ENCODE peak calls at places on chromosomes 1 and 21, in seven cellular contexts. S, Q, C, R, G, P and B are unnamed samples.

GRCh38 chr21:14706712-14707111 is 160.6 kb upstream of the SAMSN1 start:
- DNase-seq in S (no peak), Q (no peak), C (no peak), R (no peak), G (no peak), P (no peak), B (no peak)

GRCh38 chr1:233884461-233885151 is 19.9 kb upstream of the SLC35F3 start:
- DNase-seq in S (no peak), Q (no peak), C (no peak), R (no peak), G (no peak), P (no peak), B (no peak)

GRCh38 chr1:29236993-29237905 is 927 bp downstream of the PTPRU start:
- DNase-seq in S (peak; percentile 17), Q (no peak), C (no peak), R (no peak), G (no peak), P (no peak), B (no peak)

GRCh38 chr1:215718888-215719287 is 151.8 kb downstream of the KCTD3 start:
- DNase-seq in S (no peak), Q (no peak), C (no peak), R (no peak), G (no peak), P (no peak), B (no peak)

GRCh38 chr1:179823693-179824092 is 53.9 kb downstream of the TOR1AIP2 start:
- DNase-seq in S (no peak), Q (no peak), C (no peak), R (no peak), G (no peak), P (no peak), B (peak; percentile 2)

GRCh38 chr1:204992499-204992898 is 50.5 kb upstream of the CNTN2 start:
- DNase-seq in S (no peak), Q (no peak), C (no peak), R (no peak), G (no peak), P (peak; percentile 23), B (no peak)

GRCh38 chr1:167756760-167757405 is 35.1 kb downstream of the MPZL1 start:
- DNase-seq in S (no peak), Q (no peak), C (no peak), R (no peak), G (no peak), P (no peak), B (no peak)

GRCh38 chr21:34790834-34791233 is 122.0 kb downstream of the CLIC6 start:
- DNase-seq in S (no peak), Q (no peak), C (no peak), R (no peak), G (no peak), P (no peak), B (no peak)

GRCh38 chr1:56330400-56331026 is 248.8 kb downstream of the PLPP3 start:
- DNase-seq in S (no peak), Q (no peak), C (peak; percentile 12), R (no peak), G (no peak), P (no peak), B (no peak)

GRCh38 chr1:242824435-242824834 is 299.9 kb upstream of the PLD5 start:
- DNase-seq in S (no peak), Q (no peak), C (no peak), R (no peak), G (no peak), P (no peak), B (no peak)

GRCh38 chr1:113128116-113128515 is 55.1 kb downstream of the LRIG2 start:
- DNase-seq in S (no peak), Q (no peak), C (no peak), R (no peak), G (no peak), P (no peak), B (no peak)

GRCh38 chr1:2971609-2972008 is 49.7 kb upstream of the ACTRT2 start:
- DNase-seq in S (no peak), Q (no peak), C (no peak), R (no peak), G (no peak), P (no peak), B (no peak)

GRCh38 chr1:204870165-204870912 is at the start of gene NFASC:
- DNase-seq in S (no peak), Q (no peak), C (no peak), R (no peak), G (no peak), P (no peak), B (no peak)

GRCh38 chr1:43706598-43707190 is 642 bp upstream of the ST3GAL3 start:
- DNase-seq in S (peak; percentile 1), Q (no peak), C (no peak), R (peak; percentile 17), G (peak; percentile 4), P (no peak), B (no peak)

GRCh38 chr1:201578008-201578888 is 39.3 kb downstream of the NAV1 start:
- DNase-seq in S (no peak), Q (no peak), C (no peak), R (no peak), G (no peak), P (no peak), B (no peak)

GRCh38 chr1:171258943-171259342 is 10.6 kb downstream of the FMO1 start:
- DNase-seq in S (no peak), Q (no peak), C (no peak), R (no peak), G (no peak), P (no peak), B (no peak)

GRCh38 chr1:178628637-178629548 is 96.2 kb upstream of the RALGPS2 start:
- DNase-seq in S (no peak), Q (no peak), C (no peak), R (no peak), G (no peak), P (no peak), B (no peak)

GRCh38 chr1:1614204-1614953 is 921 bp upstream of the MIB2 start:
- DNase-seq in S (no peak), Q (no peak), C (no peak), R (no peak), G (no peak), P (peak; percentile 73), B (no peak)

GRCh38 chr1:37474697-37475379 is 458 bp downstream of the ZC3H12A start:
- DNase-seq in S (no peak), Q (no peak), C (no peak), R (no peak), G (no peak), P (no peak), B (no peak)

GRCh38 chr21:31278511-31279155 is 65.4 kb downstream of the TIAM1 start:
- DNase-seq in S (no peak), Q (no peak), C (no peak), R (no peak), G (no peak), P (no peak), B (no peak)

GRCh38 chr21:44299458-44300261 is at the start of gene PFKL:
- DNase-seq in S (peak; percentile 50), Q (peak; percentile 33), C (peak; percentile 27), R (peak; percentile 66), G (peak; percentile 45), P (peak; percentile 21), B (no peak)

GRCh38 chr1:34590211-34590623 is 164.6 kb upstream of the GJB5 start:
- DNase-seq in S (peak; percentile 97), Q (no peak), C (no peak), R (no peak), G (no peak), P (no peak), B (no peak)

GRCh38 chr1:3674100-3675094 is 22.1 kb downstream of the TP73 start:
- DNase-seq in S (no peak), Q (no peak), C (no peak), R (no peak), G (no peak), P (no peak), B (no peak)

GRCh38 chr1:226873771-226874578 is 3.6 kb downstream of the PSEN2 start:
- DNase-seq in S (no peak), Q (no peak), C (no peak), R (no peak), G (no peak), P (no peak), B (peak; percentile 75)

GRCh38 chr1:220890582-220890981 is 11.3 kb downstream of the HLX start:
- DNase-seq in S (no peak), Q (no peak), C (no peak), R (no peak), G (no peak), P (no peak), B (peak; percentile 62)

GRCh38 chr21:38326899-38327298 is 70.1 kb downstream of the KCNJ15 start:
- DNase-seq in S (no peak), Q (no peak), C (no peak), R (no peak), G (no peak), P (no peak), B (no peak)

GRCh38 chr1:238346340-238346739 is 455.6 kb upstream of the ZP4 start:
- DNase-seq in S (no peak), Q (no peak), C (no peak), R (no peak), G (no peak), P (no peak), B (no peak)